ENCODE peak calls at places on chromosomes 4 and X, in ten cellular contexts. L is activated CD4-positive, alpha-beta T cell treated with anti-CD3 and anti-CD28 coated beads for 36 hours; D is Calu3; G is astrocyte of the spinal cord; N is OCI-M1; T is HEK293T; Z is stimulated activated CD4-positive, alpha-beta T cell treated with anti-CD3 and anti-CD28 coated beads, TNF-alpha, amount 100 ng/mL, for 48 hours; M is posterior cingulate gyrus; S is psoas muscle; O is type B pancreatic cell. B is an unnamed sample.

GRCh38 chrX:115400960-115401359 is 111.4 kb downstream of the LUZP4 start:
- DNase-seq in L (no peak), D (no peak), G (no peak), N (no peak), T (no peak), Z (no peak), M (no peak), S (no peak), O (no peak), B (no peak)

GRCh38 chr4:33998204-33998603 is 2246.1 kb downstream of the ARAP2 start:
- DNase-seq in L (no peak), D (no peak), G (no peak), N (no peak), T (no peak), Z (no peak), M (no peak), S (no peak), O (no peak), B (no peak)

GRCh38 chrX:10513974-10514373 is 106.4 kb downstream of the MID1 start:
- DNase-seq in L (no peak), D (no peak), G (no peak), N (peak; percentile 0), T (no peak), Z (no peak), M (no peak), S (no peak), O (no peak), B (no peak)

GRCh38 chr4:68865178-68865638 is 49.4 kb downstream of the UGT2B10 start:
- DNase-seq in L (no peak), D (peak; percentile 15), G (no peak), N (no peak), T (no peak), Z (no peak), M (no peak), S (no peak), O (no peak), B (no peak)

GRCh38 chr4:169225058-169225751 is 45.6 kb downstream of the SH3RF1 start:
- DNase-seq in L (no peak), D (peak; percentile 11), G (peak; percentile 93), N (no peak), T (no peak), Z (no peak), M (no peak), S (no peak), O (no peak), B (peak; percentile 94)

GRCh38 chrX:100410083-100410590 is at the start of gene PCDH19:
- DNase-seq in L (peak; percentile 68), D (peak; percentile 36), G (peak; percentile 43), N (no peak), T (peak; percentile 91), Z (peak; percentile 8), M (peak; percentile 42), S (peak; percentile 70), O (peak; percentile 88), B (peak; percentile 44)

GRCh38 chr4:128528793-128529553 is 241.4 kb upstream of the PGRMC2 start:
- DNase-seq in L (no peak), D (peak; percentile 55), G (peak; percentile 95), N (no peak), T (no peak), Z (no peak), M (no peak), S (no peak), O (no peak), B (peak; percentile 92)

GRCh38 chrX:2487366-2487765 is 13.4 kb downstream of the DHRSX start:
- DNase-seq in L (no peak), D (no peak), G (no peak), N (no peak), T (no peak), Z (no peak), M (no peak), S (no peak), O (no peak), B (no peak)

GRCh38 chr4:7753271-7753670 is 186.4 kb downstream of the AFAP1 start:
- DNase-seq in L (no peak), D (no peak), G (no peak), N (no peak), T (no peak), Z (no peak), M (no peak), S (no peak), O (no peak), B (no peak)

GRCh38 chr4:37471971-37472370 is 214.2 kb downstream of the RELL1 start:
- DNase-seq in L (no peak), D (peak; percentile 79), G (no peak), N (peak; percentile 61), T (no peak), Z (no peak), M (no peak), S (no peak), O (no peak), B (no peak)

GRCh38 chr4:74394476-74395136 is 29.7 kb downstream of the EREG start:
- DNase-seq in L (no peak), D (no peak), G (peak; percentile 63), N (peak; percentile 83), T (no peak), Z (no peak), M (no peak), S (no peak), O (no peak), B (peak; percentile 95)

GRCh38 chr4:86924805-86925204 is 10.0 kb upstream of the AFF1 start:
- DNase-seq in L (no peak), D (no peak), G (peak; percentile 56), N (no peak), T (no peak), Z (no peak), M (no peak), S (no peak), O (no peak), B (peak; percentile 57)

GRCh38 chr4:153510252-153511001 is 44.3 kb downstream of the TMEM131L start:
- DNase-seq in L (no peak), D (no peak), G (no peak), N (no peak), T (no peak), Z (no peak), M (no peak), S (no peak), O (no peak), B (no peak)

GRCh38 chrX:143615851-143616250 is 20.1 kb downstream of the SLITRK4 start:
- DNase-seq in L (no peak), D (no peak), G (peak; percentile 37), N (peak; percentile 2), T (no peak), Z (no peak), M (no peak), S (no peak), O (no peak), B (no peak)

GRCh38 chr4:145285928-145286327 is 105.5 kb upstream of the OTUD4 start:
- DNase-seq in L (no peak), D (no peak), G (peak; percentile 38), N (peak; percentile 23), T (no peak), Z (no peak), M (no peak), S (no peak), O (no peak), B (peak; percentile 74)

GRCh38 chrX:16386126-16386525 is 218.8 kb downstream of the MAGEB17 start:
- DNase-seq in L (no peak), D (no peak), G (peak; percentile 19), N (no peak), T (no peak), Z (no peak), M (no peak), S (no peak), O (no peak), B (no peak)

GRCh38 chr4:52038109-52038912 is at the start of gene SGCB:
- DNase-seq in L (peak; percentile 85), D (peak; percentile 57), G (peak; percentile 47), N (no peak), T (peak; percentile 75), Z (peak; percentile 47), M (peak; percentile 71), S (peak; percentile 85), O (peak; percentile 83), B (peak; percentile 44)

GRCh38 chr4:184284336-184284690 is 66.6 kb upstream of the ENPP6 start:
- DNase-seq in L (no peak), D (no peak), G (no peak), N (no peak), T (no peak), Z (no peak), M (no peak), S (no peak), O (no peak), B (no peak)

GRCh38 chr4:39255266-39255665 is 72.9 kb downstream of the WDR19 start:
- DNase-seq in L (no peak), D (no peak), G (peak; percentile 49), N (peak; percentile 12), T (no peak), Z (no peak), M (no peak), S (no peak), O (no peak), B (peak; percentile 61)

GRCh38 chr4:39406763-39407583 is at the start of gene KLB:
- DNase-seq in L (no peak), D (no peak), G (no peak), N (no peak), T (no peak), Z (no peak), M (no peak), S (no peak), O (no peak), B (no peak)

GRCh38 chr4:84470204-84470785 is 28.8 kb downstream of the NKX6-1 start:
- DNase-seq in L (peak; percentile 20), D (peak; percentile 18), G (no peak), N (peak; percentile 26), T (peak; percentile 14), Z (no peak), M (no peak), S (no peak), O (no peak), B (peak; percentile 24)

GRCh38 chr4:41369680-41370079 is 113.0 kb downstream of the UCHL1 start:
- DNase-seq in L (no peak), D (no peak), G (no peak), N (no peak), T (no peak), Z (no peak), M (peak; percentile 54), S (peak; percentile 88), O (no peak), B (no peak)

GRCh38 chr4:18844726-18845125 is 823.2 kb upstream of the LCORL start:
- DNase-seq in L (no peak), D (no peak), G (peak; percentile 35), N (no peak), T (no peak), Z (no peak), M (no peak), S (no peak), O (no peak), B (peak; percentile 5)

GRCh38 chr4:7699040-7699439 is 240.6 kb downstream of the AFAP1 start:
- DNase-seq in L (no peak), D (no peak), G (peak; percentile 56), N (no peak), T (no peak), Z (no peak), M (no peak), S (no peak), O (no peak), B (peak; percentile 91)

GRCh38 chrX:111348363-111348927 is 63.5 kb downstream of the DCX start:
- DNase-seq in L (no peak), D (no peak), G (no peak), N (no peak), T (no peak), Z (no peak), M (no peak), S (peak; percentile 42), O (no peak), B (no peak)

GRCh38 chr4:1591107-1591506 is 93.0 kb downstream of the FAM53A start:
- DNase-seq in L (no peak), D (no peak), G (no peak), N (no peak), T (no peak), Z (no peak), M (no peak), S (no peak), O (no peak), B (no peak)

GRCh38 chr4:187602339-187603092 is 393.1 kb upstream of the ZFP42 start:
- DNase-seq in L (no peak), D (no peak), G (peak; percentile 58), N (no peak), T (no peak), Z (no peak), M (no peak), S (no peak), O (no peak), B (peak; percentile 66)

GRCh38 chrX:71859637-71860036 is 51.0 kb upstream of the NHSL2 start:
- DNase-seq in L (peak; percentile 54), D (peak; percentile 49), G (peak; percentile 43), N (peak; percentile 68), T (peak; percentile 43), Z (no peak), M (no peak), S (no peak), O (no peak), B (peak; percentile 43)

B was measured in RPMI7951.